ENCODE peak calls at places on chromosomes 3 and 15, in seven cellular contexts. U is activated B cell treated with CpG ODN at 0.5 μM for 24 hours, O is cardiac muscle cell, Z is cardiac fibroblast, B is left lung, J is Panc1, T is GM12865. I is an unnamed sample.

GRCh38 chr3:9231006-9231405 is 18.4 kb downstream of the SRGAP3 start:
- DNase-seq in O (no peak), Z (no peak), B (no peak), T (no peak), J (no peak), U (no peak), I (no peak)

GRCh38 chr3:186930143-186930638 is at the start of gene ST6GAL1:
- DNase-seq in J (no peak), U (peak), Z (peak), O (peak), T (peak), B (peak), I (peak)

GRCh38 chr3:64426551-64426950 is 201.3 kb upstream of the PRICKLE2 start:
- DNase-seq in U (no peak), T (no peak), J (no peak), B (no peak), Z (no peak), O (no peak), I (peak)

GRCh38 chr3:153090973-153091372 is 71.1 kb upstream of the RAP2B start:
- DNase-seq in Z (no peak), J (no peak), O (no peak), B (no peak), U (no peak), T (peak), I (no peak)

GRCh38 chr3:146110156-146110555 is 50.8 kb downstream of the PLOD2 start:
- DNase-seq in Z (no peak), O (no peak), J (no peak), B (no peak), T (no peak), U (no peak), I (no peak)

GRCh38 chr3:46504780-46505179 is 7.0 kb downstream of the RTP3 start:
- DNase-seq in O (no peak), T (peak), B (no peak), Z (peak), J (no peak), U (no peak), I (no peak)

GRCh38 chr15:95227235-95227634 is 995.9 kb downstream of the MCTP2 start:
- DNase-seq in J (no peak), U (no peak), B (no peak), Z (no peak), O (no peak), T (peak), I (peak)

GRCh38 chr15:74318376-74319137 is 48.9 kb downstream of the CYP11A1 start:
- DNase-seq in B (no peak), U (no peak), O (no peak), Z (peak), T (peak), J (no peak), I (no peak)

GRCh38 chr15:40306908-40307307 is 827 bp downstream of the PLCB2 start:
- DNase-seq in O (no peak), Z (no peak), T (no peak), U (no peak), B (peak), J (no peak), I (no peak)

GRCh38 chr3:78176869-78177268 is 1137.0 kb downstream of the ROBO2 start:
- DNase-seq in U (no peak), O (no peak), J (no peak), T (no peak), B (no peak), Z (no peak), I (no peak)

GRCh38 chr3:169564883-169565282 is 98.6 kb downstream of the MECOM start:
- DNase-seq in Z (no peak), U (no peak), B (no peak), T (no peak), J (no peak), O (no peak), I (no peak)

GRCh38 chr3:155292133-155292532 is 1.4 kb downstream of the STRIT1 start:
- DNase-seq in U (no peak), B (no peak), O (no peak), J (no peak), Z (no peak), T (no peak), I (no peak)

GRCh38 chr3:183427206-183428139 is 946 bp downstream of the MCF2L2 start:
- DNase-seq in T (no peak), O (peak), U (no peak), J (no peak), Z (no peak), B (no peak), I (no peak)

GRCh38 chr3:44079916-44080315 is 161.8 kb upstream of the TOPAZ1 start:
- DNase-seq in O (no peak), Z (no peak), J (no peak), B (no peak), U (no peak), T (no peak), I (no peak)

GRCh38 chr15:73900129-73900712 is 26.0 kb upstream of the LOXL1 start:
- DNase-seq in J (no peak), Z (no peak), T (no peak), U (no peak), B (peak), O (no peak), I (peak)

GRCh38 chr3:28335246-28335645 is 13.3 kb upstream of the ZCWPW2 start:
- DNase-seq in B (no peak), J (no peak), U (no peak), Z (no peak), T (no peak), O (no peak), I (no peak)

GRCh38 chr3:149332781-149333517 is 487 bp downstream of the TM4SF18 start:
- DNase-seq in B (no peak), T (no peak), O (no peak), Z (no peak), J (peak), U (no peak), I (no peak)

GRCh38 chr3:175432338-175433025 is 573.3 kb downstream of the NAALADL2 start:
- DNase-seq in O (no peak), Z (peak), T (no peak), J (no peak), U (no peak), B (no peak), I (peak)

GRCh38 chr3:59245879-59246501 is 196.2 kb upstream of the CFAP20DC start:
- DNase-seq in J (no peak), Z (peak), T (no peak), B (no peak), O (no peak), U (no peak), I (no peak)

GRCh38 chr3:6179761-6180160 is 681.2 kb upstream of the GRM7 start:
- DNase-seq in B (no peak), J (no peak), T (no peak), O (no peak), Z (no peak), U (no peak), I (no peak)

GRCh38 chr15:60478633-60479360 is at the start of gene ICE2:
- DNase-seq in T (peak), O (peak), Z (peak), J (peak), U (peak), B (peak), I (peak)

GRCh38 chr15:53305101-53305500 is 454.4 kb downstream of the WDR72 start:
- DNase-seq in J (no peak), O (no peak), Z (no peak), B (no peak), T (no peak), U (no peak), I (no peak)

GRCh38 chr15:55991841-55992768 is 1.3 kb downstream of the NEDD4 start:
- DNase-seq in O (no peak), J (no peak), T (no peak), U (no peak), Z (peak), B (no peak), I (no peak)

GRCh38 chr15:50890751-50891150 is 17.7 kb upstream of the AP4E1 start:
- DNase-seq in O (no peak), Z (peak), J (no peak), B (no peak), T (no peak), U (no peak), I (no peak)

GRCh38 chr3:115644391-115644790 is 21.1 kb downstream of the GAP43 start:
- DNase-seq in U (no peak), Z (no peak), J (no peak), O (no peak), T (no peak), B (no peak), I (no peak)

GRCh38 chr3:64631951-64632350 is 55.8 kb downstream of the ADAMTS9 start:
- DNase-seq in T (no peak), Z (no peak), B (no peak), U (no peak), J (no peak), O (no peak), I (no peak)

GRCh38 chr3:153722157-153722556 is 399.0 kb upstream of the ARHGEF26 start:
- DNase-seq in Z (no peak), O (no peak), J (no peak), U (no peak), B (no peak), T (no peak), I (no peak)

GRCh38 chr3:139447486-139447885 is 28.8 kb downstream of the RBP2 start:
- DNase-seq in U (no peak), T (no peak), O (no peak), Z (no peak), B (no peak), J (no peak), I (no peak)

GRCh38 chr3:46845397-46845859 is 17.8 kb downstream of the MYL3 start:
- DNase-seq in T (no peak), O (no peak), Z (peak), U (no peak), J (no peak), B (peak), I (peak)

GRCh38 chr3:98188553-98188952 is 22.1 kb downstream of the OR5H15 start:
- DNase-seq in U (no peak), J (no peak), Z (peak), T (peak), B (no peak), O (peak), I (peak)

GRCh38 chr3:197465197-197465995 is 90.4 kb downstream of the BDH1 start:
- DNase-seq in J (no peak), U (no peak), Z (no peak), O (no peak), T (no peak), B (no peak), I (no peak)

GRCh38 chr3:51386852-51387229 is 1.8 kb downstream of the MANF start:
- DNase-seq in J (no peak), Z (no peak), B (no peak), T (no peak), O (no peak), U (no peak), I (no peak)

GRCh38 chr3:22714758-22715157 is 488.4 kb upstream of the UBE2E2 start:
- DNase-seq in J (no peak), T (no peak), O (no peak), U (no peak), Z (no peak), B (no peak), I (no peak)

GRCh38 chr3:14586611-14587010 is 46.5 kb upstream of the GRIP2 start:
- DNase-seq in U (no peak), Z (no peak), J (no peak), O (no peak), T (no peak), B (no peak), I (no peak)

GRCh38 chr3:140871022-140871421 is 70.6 kb upstream of the SLC25A36 start:
- DNase-seq in O (no peak), U (no peak), T (no peak), J (no peak), Z (no peak), B (no peak), I (no peak)

GRCh38 chr3:71133874-71134273 is 449.7 kb downstream of the FOXP1 start:
- DNase-seq in J (no peak), B (no peak), U (no peak), T (no peak), O (no peak), Z (no peak), I (no peak)

GRCh38 chr3:115814778-115815380 is 191.6 kb downstream of the GAP43 start:
- DNase-seq in U (peak), Z (peak), B (peak), J (peak), O (peak), T (peak), I (peak)

GRCh38 chr3:195204360-195205166 is 66.4 kb downstream of the XXYLT1 start:
- DNase-seq in T (no peak), U (no peak), Z (peak), B (no peak), J (no peak), O (no peak), I (peak)

DNA sequence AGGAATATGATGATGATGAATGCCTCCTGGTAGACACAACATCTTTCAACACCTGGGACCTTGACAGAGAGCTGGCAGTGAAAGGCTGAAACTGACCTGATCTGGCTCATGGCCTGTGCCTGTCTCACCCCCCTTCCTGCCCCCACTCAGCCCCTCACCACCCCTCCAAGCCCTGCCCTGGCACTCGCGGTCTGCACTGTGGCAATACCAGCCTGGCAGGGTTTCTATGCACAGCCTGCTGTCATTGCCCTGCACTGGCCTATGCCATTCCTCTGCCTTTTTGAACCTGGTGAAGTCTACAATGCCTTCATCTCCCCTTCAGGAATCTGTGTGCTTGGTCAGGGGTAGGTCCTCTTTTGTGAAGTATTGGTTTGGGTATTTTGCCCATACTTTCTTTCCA is 56.5 kb downstream of the ACAD9 start:
- DNase-seq in B (no peak), Z (no peak), O (no peak), J (no peak), T (no peak), U (no peak), I (no peak)
- TF ChIP-seq CTCF in B (no peak), Z (no peak), O (no peak), J (no peak), T (no peak), U (no peak), I (no peak)

DNA sequence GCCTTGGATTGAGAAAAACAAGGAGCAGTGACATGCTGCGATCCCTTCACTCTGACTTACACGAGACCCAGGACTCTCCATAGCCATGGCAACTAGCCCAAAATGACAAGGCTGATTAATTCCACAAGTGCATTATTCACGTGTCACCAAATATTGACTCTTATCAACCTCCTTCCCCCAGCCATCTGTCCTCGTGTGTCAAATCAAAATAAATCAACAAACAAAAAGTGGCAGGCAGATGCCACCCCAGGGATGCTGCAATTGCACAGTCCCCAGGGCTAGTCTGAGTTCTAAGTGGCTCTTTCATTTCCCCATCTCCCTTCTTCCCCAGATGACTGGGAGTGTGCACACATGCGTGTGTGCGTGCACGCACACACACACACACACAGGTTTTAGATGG is 104.9 kb downstream of the AQP9 start:
- DNase-seq in T (no peak), Z (no peak), J (no peak), O (no peak), U (no peak), B (no peak), I (no peak)
- TF ChIP-seq CTCF in T (no peak), Z (no peak), J (no peak), O (no peak), U (no peak), B (no peak), I (no peak)

GRCh38 chr3:189947948-189948723 is 172.6 kb downstream of the P3H2 start:
- DNase-seq in O (peak), Z (peak), T (peak), B (no peak), U (no peak), J (peak), I (peak)
- TF ChIP-seq CTCF in O (peak), Z (peak), T (peak), B (peak), U (no peak), J (peak), I (peak)

GRCh38 chr3:120417272-120417911 is 33.4 kb downstream of the FSTL1 start:
- DNase-seq in J (peak), Z (peak), O (peak), T (peak), B (peak), U (peak), I (peak)

GRCh38 chr3:120418866-120419490 is 31.8 kb downstream of the FSTL1 start:
- DNase-seq in T (peak), J (peak), O (peak), Z (peak), U (no peak), B (peak), I (peak)

GRCh38 chr3:120418446-120418845 is 32.3 kb downstream of the FSTL1 start:
- DNase-seq in O (no peak), T (no peak), B (no peak), J (no peak), Z (no peak), U (no peak), I (no peak)

GRCh38 chr3:120416868-120417267 is 33.9 kb downstream of the FSTL1 start:
- DNase-seq in Z (no peak), B (no peak), J (no peak), U (no peak), O (no peak), T (no peak), I (no peak)

GRCh38 chr3:120415756-120416155 is 35.0 kb downstream of the FSTL1 start:
- DNase-seq in U (no peak), T (no peak), Z (no peak), B (no peak), O (no peak), J (no peak), I (no peak)
- TF ChIP-seq CTCF in U (no peak), T (no peak), Z (no peak), B (no peak), O (no peak), J (no peak), I (no peak)

DNA sequence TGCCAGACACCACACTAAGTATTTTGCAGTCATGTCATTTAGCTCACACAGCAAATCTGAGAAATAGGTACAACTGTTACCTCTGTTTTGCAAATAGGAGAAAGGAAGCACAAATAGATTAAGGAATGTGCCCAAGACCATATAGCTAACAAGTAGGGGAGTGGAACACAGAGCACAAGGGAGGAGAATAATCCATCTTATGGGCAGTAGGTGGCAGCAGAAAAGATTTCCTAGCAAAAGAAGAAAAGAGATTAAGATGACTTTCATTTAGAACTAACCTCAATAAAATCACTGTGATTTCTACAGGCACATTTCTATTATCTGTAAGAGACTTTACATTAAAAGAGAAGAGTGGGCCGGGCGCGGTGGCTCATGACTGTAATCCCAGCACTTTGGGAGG is 49.1 kb downstream of the NR1I2 start:
- DNase-seq in U (no peak), J (no peak), Z (peak), O (no peak), B (no peak), T (no peak), I (peak)
- TF ChIP-seq CTCF in U (no peak), J (peak), Z (peak), O (peak), B (no peak), T (no peak), I (no peak)

GRCh38 chr3:36741285-36741684 is 23.1 kb downstream of the DCLK3 start:
- DNase-seq in O (no peak), T (no peak), U (no peak), B (no peak), Z (no peak), J (no peak), I (peak)
- TF ChIP-seq CTCF in O (peak), T (no peak), U (no peak), B (no peak), Z (peak), J (peak), I (no peak)

GRCh38 chr3:39150803-39151631 is 2.4 kb downstream of the CSRNP1 start:
- DNase-seq in O (peak), Z (peak), U (peak), B (peak), T (peak), J (no peak), I (peak)
- TF ChIP-seq CTCF in O (no peak), Z (no peak), U (no peak), B (no peak), T (no peak), J (no peak), I (no peak)

DNA sequence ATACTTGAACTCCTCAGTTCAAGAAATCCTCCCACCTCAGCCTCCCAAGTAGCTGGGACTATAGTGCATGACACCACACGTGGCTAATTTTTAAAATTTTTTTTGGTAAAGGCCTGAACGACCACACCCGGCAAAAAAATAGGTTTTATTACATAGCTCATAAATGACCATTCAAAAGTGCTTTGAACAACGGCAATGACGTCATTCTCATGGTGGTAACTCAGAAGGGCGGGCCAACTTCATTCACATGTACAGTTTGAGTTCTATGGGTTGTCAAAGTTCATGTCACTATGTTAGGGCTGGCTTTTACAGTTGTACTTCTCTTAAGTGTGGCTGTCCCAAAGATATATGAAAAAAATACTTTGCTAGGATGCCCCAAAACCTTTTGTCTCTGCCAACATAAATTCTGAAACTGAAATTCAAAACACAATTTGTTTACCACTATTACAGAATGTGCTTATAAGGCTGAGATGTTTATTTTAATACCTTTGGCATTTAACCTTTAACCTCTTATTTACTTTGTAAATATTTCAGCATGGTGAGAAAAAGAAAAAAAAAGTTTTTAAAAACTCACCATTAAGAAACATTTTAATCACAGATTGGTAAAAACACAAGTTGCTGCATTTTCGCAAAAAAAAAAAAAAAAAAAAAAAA is 6.2 kb downstream of the MYO1E start:
- DNase-seq in T (peak), Z (peak), O (no peak), J (no peak), U (no peak), B (no peak), I (no peak)
- TF ChIP-seq CTCF in T (no peak), Z (no peak), O (no peak), J (no peak), U (no peak), B (no peak), I (no peak)